ENCODE peak calls at places on chromosomes 1 and 21, in eight cellular contexts. One of them, this sample, is unnamed. For H3K4me1, the result is how much of the 10 kb centered on the place peaks cover.

GRCh38 chr1:10710489-10710888 is 86.0 kb downstream of the CASZ1 start:
- DNase-seq in transverse colon: no peak
- DNase-seq in fibroblast of lung: no peak
- DNase-seq in aorta: no peak
- DNase-seq in left lung: no peak
- DNase-seq in psoas muscle: peak
- DNase-seq in left ventricle myocardium inferior: no peak
- DNase-seq in heart right ventricle: no peak
- DNase-seq in this sample: peak

GRCh38 chr1:195275688-195276087 is 1332.6 kb downstream of the KCNT2 start:
- DNase-seq in fibroblast of lung: no peak
- DNase-seq in left lung: no peak
- DNase-seq in left ventricle myocardium inferior: no peak
- DNase-seq in heart right ventricle: no peak
- DNase-seq in transverse colon: no peak
- DNase-seq in psoas muscle: no peak
- DNase-seq in aorta: no peak
- DNase-seq in this sample: no peak

GRCh38 chr1:150320667-150320978 is 710 bp upstream of the PRPF3 start:
- DNase-seq in left lung: no peak
- DNase-seq in transverse colon: no peak
- DNase-seq in fibroblast of lung: no peak
- DNase-seq in aorta: no peak
- DNase-seq in psoas muscle: no peak
- DNase-seq in heart right ventricle: no peak
- DNase-seq in left ventricle myocardium inferior: no peak
- DNase-seq in this sample: no peak

GRCh38 chr1:212466913-212467650 is 34.4 kb downstream of the NENF start:
- DNase-seq in aorta: peak
- DNase-seq in left lung: no peak
- DNase-seq in heart right ventricle: no peak
- DNase-seq in psoas muscle: no peak
- DNase-seq in left ventricle myocardium inferior: no peak
- DNase-seq in fibroblast of lung: no peak
- DNase-seq in transverse colon: no peak
- DNase-seq in this sample: no peak

GRCh38 chr1:112713466-112714312 is 1.4 kb downstream of the PPM1J start:
- DNase-seq in fibroblast of lung: no peak
- DNase-seq in transverse colon: no peak
- DNase-seq in heart right ventricle: no peak
- DNase-seq in left lung: peak
- DNase-seq in psoas muscle: peak
- DNase-seq in left ventricle myocardium inferior: no peak
- DNase-seq in aorta: no peak
- DNase-seq in this sample: no peak

GRCh38 chr1:186838380-186839076 is 9.8 kb downstream of the PLA2G4A start:
- DNase-seq in psoas muscle: no peak
- DNase-seq in heart right ventricle: no peak
- DNase-seq in aorta: no peak
- DNase-seq in fibroblast of lung: no peak
- DNase-seq in left ventricle myocardium inferior: no peak
- DNase-seq in left lung: no peak
- DNase-seq in transverse colon: no peak
- DNase-seq in this sample: no peak

GRCh38 chr1:195664628-195665027 is 943.6 kb downstream of the KCNT2 start:
- DNase-seq in fibroblast of lung: peak
- DNase-seq in left lung: no peak
- DNase-seq in transverse colon: no peak
- DNase-seq in left ventricle myocardium inferior: no peak
- DNase-seq in psoas muscle: no peak
- DNase-seq in aorta: no peak
- DNase-seq in heart right ventricle: no peak
- DNase-seq in this sample: no peak

GRCh38 chr1:35715568-35716002 is 3.1 kb downstream of the C1orf216 start:
- DNase-seq in aorta: peak
- DNase-seq in fibroblast of lung: peak
- DNase-seq in heart right ventricle: peak
- DNase-seq in left lung: peak
- DNase-seq in left ventricle myocardium inferior: peak
- DNase-seq in psoas muscle: peak
- DNase-seq in transverse colon: peak
- DNase-seq in this sample: peak

GRCh38 chr1:245589221-245589620 is 434.4 kb downstream of the KIF26B start:
- DNase-seq in fibroblast of lung: no peak
- DNase-seq in transverse colon: no peak
- DNase-seq in left ventricle myocardium inferior: no peak
- DNase-seq in psoas muscle: no peak
- DNase-seq in aorta: no peak
- DNase-seq in left lung: no peak
- DNase-seq in heart right ventricle: no peak
- DNase-seq in this sample: no peak

GRCh38 chr21:25970254-25970930 is 200.2 kb downstream of the APP start:
- DNase-seq in psoas muscle: no peak
- DNase-seq in left lung: no peak
- DNase-seq in aorta: no peak
- DNase-seq in heart right ventricle: no peak
- DNase-seq in fibroblast of lung: no peak
- DNase-seq in left ventricle myocardium inferior: peak
- DNase-seq in transverse colon: no peak
- DNase-seq in this sample: peak

GRCh38 chr1:150061632-150062101 is 5.9 kb upstream of the VPS45 start:
- DNase-seq in fibroblast of lung: peak
- DNase-seq in left ventricle myocardium inferior: no peak
- DNase-seq in transverse colon: no peak
- DNase-seq in psoas muscle: no peak
- DNase-seq in left lung: no peak
- DNase-seq in heart right ventricle: no peak
- DNase-seq in aorta: no peak
- DNase-seq in this sample: no peak

GRCh38 chr1:227225715-227226346 is 92.5 kb downstream of the CDC42BPA start:
- DNase-seq in aorta: no peak
- DNase-seq in fibroblast of lung: peak
- DNase-seq in psoas muscle: no peak
- DNase-seq in left lung: no peak
- DNase-seq in left ventricle myocardium inferior: no peak
- DNase-seq in transverse colon: no peak
- DNase-seq in heart right ventricle: no peak
- DNase-seq in this sample: no peak

GRCh38 chr1:243507672-243508302 is 251.9 kb downstream of the SDCCAG8 start:
- DNase-seq in heart right ventricle: no peak
- DNase-seq in psoas muscle: no peak
- DNase-seq in transverse colon: no peak
- DNase-seq in left lung: no peak
- DNase-seq in aorta: no peak
- DNase-seq in left ventricle myocardium inferior: no peak
- DNase-seq in fibroblast of lung: no peak
- DNase-seq in this sample: no peak

GRCh38 chr1:210416049-210416448 is 87.3 kb downstream of the HHAT start:
- DNase-seq in fibroblast of lung: no peak
- DNase-seq in psoas muscle: no peak
- DNase-seq in left lung: no peak
- DNase-seq in heart right ventricle: no peak
- DNase-seq in transverse colon: no peak
- DNase-seq in aorta: no peak
- DNase-seq in left ventricle myocardium inferior: no peak
- DNase-seq in this sample: no peak

GRCh38 chr1:169031566-169032224 is 74.8 kb upstream of the ATP1B1 start:
- DNase-seq in left ventricle myocardium inferior: no peak
- DNase-seq in transverse colon: no peak
- DNase-seq in fibroblast of lung: peak
- DNase-seq in left lung: no peak
- DNase-seq in psoas muscle: no peak
- DNase-seq in aorta: no peak
- DNase-seq in heart right ventricle: no peak
- DNase-seq in this sample: no peak

GRCh38 chr21:14531927-14532326 is 14.2 kb downstream of the SAMSN1 start:
- DNase-seq in fibroblast of lung: no peak
- DNase-seq in psoas muscle: no peak
- DNase-seq in heart right ventricle: no peak
- DNase-seq in left lung: no peak
- DNase-seq in aorta: no peak
- DNase-seq in transverse colon: no peak
- DNase-seq in left ventricle myocardium inferior: no peak
- DNase-seq in this sample: no peak

GRCh38 chr1:29180497-29181412 is 945 bp downstream of the SRSF4 start:
- DNase-seq in heart right ventricle: no peak
- DNase-seq in left lung: peak
- DNase-seq in psoas muscle: no peak
- DNase-seq in aorta: no peak
- DNase-seq in transverse colon: no peak
- DNase-seq in fibroblast of lung: no peak
- DNase-seq in left ventricle myocardium inferior: no peak
- DNase-seq in this sample: no peak

GRCh38 chr1:95278173-95278988 is 44.4 kb downstream of the RWDD3 start:
- DNase-seq in transverse colon: no peak
- DNase-seq in heart right ventricle: no peak
- DNase-seq in psoas muscle: no peak
- DNase-seq in left ventricle myocardium inferior: no peak
- DNase-seq in fibroblast of lung: no peak
- DNase-seq in left lung: no peak
- DNase-seq in aorta: no peak
- DNase-seq in this sample: no peak

GRCh38 chr21:43727571-43728466 is 8.9 kb downstream of the PDXK start:
- DNase-seq in fibroblast of lung: no peak
- DNase-seq in psoas muscle: peak
- DNase-seq in left ventricle myocardium inferior: peak
- DNase-seq in transverse colon: no peak
- DNase-seq in left lung: peak
- DNase-seq in aorta: no peak
- DNase-seq in heart right ventricle: no peak
- DNase-seq in this sample: peak

GRCh38 chr1:228151170-228151513 is 1.4 kb downstream of the GJC2 start:
- DNase-seq in left lung: no peak
- DNase-seq in fibroblast of lung: no peak
- DNase-seq in left ventricle myocardium inferior: peak
- DNase-seq in transverse colon: peak
- DNase-seq in heart right ventricle: no peak
- DNase-seq in aorta: no peak
- DNase-seq in psoas muscle: no peak
- DNase-seq in this sample: no peak

GRCh38 chr1:159889821-159890252 is 10.1 kb downstream of the CFAP45 start:
- DNase-seq in aorta: no peak
- DNase-seq in heart right ventricle: peak
- DNase-seq in left ventricle myocardium inferior: no peak
- DNase-seq in transverse colon: no peak
- DNase-seq in left lung: peak
- DNase-seq in fibroblast of lung: peak
- DNase-seq in psoas muscle: no peak
- DNase-seq in this sample: no peak
- H3K4me3 ChIP-seq in aorta: no peak
- H3K4me3 ChIP-seq in heart right ventricle: peak
- H3K4me3 ChIP-seq in left ventricle myocardium inferior: peak
- H3K4me3 ChIP-seq in transverse colon: no peak
- H3K4me3 ChIP-seq in left lung: no peak
- H3K4me3 ChIP-seq in fibroblast of lung: no peak
- H3K4me3 ChIP-seq in psoas muscle: no peak
- H3K4me3 ChIP-seq in this sample: no peak

GRCh38 chr1:162838863-162839262 is 22.1 kb downstream of the CCDC190 start:
- DNase-seq in left lung: no peak
- DNase-seq in transverse colon: no peak
- DNase-seq in psoas muscle: no peak
- DNase-seq in aorta: no peak
- DNase-seq in heart right ventricle: no peak
- DNase-seq in fibroblast of lung: no peak
- DNase-seq in left ventricle myocardium inferior: no peak
- DNase-seq in this sample: no peak

GRCh38 chr1:162835157-162835899 is 25.6 kb downstream of the CCDC190 start:
- DNase-seq in aorta: no peak
- DNase-seq in fibroblast of lung: no peak
- DNase-seq in psoas muscle: no peak
- DNase-seq in heart right ventricle: no peak
- DNase-seq in transverse colon: no peak
- DNase-seq in left ventricle myocardium inferior: no peak
- DNase-seq in left lung: no peak
- DNase-seq in this sample: no peak

GRCh38 chr1:162844153-162844552 is 16.8 kb downstream of the CCDC190 start:
- DNase-seq in left ventricle myocardium inferior: no peak
- DNase-seq in aorta: no peak
- DNase-seq in fibroblast of lung: no peak
- DNase-seq in left lung: no peak
- DNase-seq in transverse colon: no peak
- DNase-seq in psoas muscle: no peak
- DNase-seq in heart right ventricle: no peak
- DNase-seq in this sample: no peak

GRCh38 chr1:162840256-162840839 is 20.6 kb downstream of the CCDC190 start:
- DNase-seq in heart right ventricle: no peak
- DNase-seq in left ventricle myocardium inferior: no peak
- DNase-seq in fibroblast of lung: no peak
- DNase-seq in transverse colon: no peak
- DNase-seq in psoas muscle: no peak
- DNase-seq in aorta: no peak
- DNase-seq in left lung: no peak
- DNase-seq in this sample: no peak
- H3K4me1 ChIP-seq in heart right ventricle: under half
- H3K4me1 ChIP-seq in left ventricle myocardium inferior: under half
- H3K4me1 ChIP-seq in fibroblast of lung: under half
- H3K4me1 ChIP-seq in transverse colon: under half
- H3K4me1 ChIP-seq in psoas muscle: under half
- H3K4me1 ChIP-seq in aorta: under half
- H3K4me1 ChIP-seq in left lung: under half
- H3K4me1 ChIP-seq in this sample: under half

DNA sequence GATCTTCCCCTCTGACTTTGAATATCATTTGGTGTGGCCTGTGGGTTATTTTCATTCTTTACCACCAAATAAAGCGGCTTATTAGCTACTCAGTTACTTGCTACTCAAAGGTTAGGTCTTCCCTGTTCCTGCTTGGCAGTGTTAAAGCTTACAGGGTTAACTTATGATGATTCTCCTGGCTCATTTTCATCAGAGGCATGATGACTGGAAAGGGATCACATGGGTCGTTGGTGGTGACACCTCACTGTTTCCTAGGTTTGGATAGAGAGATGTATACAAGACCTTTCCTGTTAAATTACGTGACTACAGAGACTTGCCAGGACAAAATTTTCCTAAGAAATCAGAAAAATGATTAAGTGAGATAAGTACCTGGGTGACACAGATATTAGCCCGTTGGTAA is 27.4 kb downstream of the MRPS6 start:
- DNase-seq in heart right ventricle: no peak
- DNase-seq in left lung: no peak
- DNase-seq in psoas muscle: no peak
- DNase-seq in transverse colon: no peak
- DNase-seq in left ventricle myocardium inferior: no peak
- DNase-seq in aorta: no peak
- DNase-seq in fibroblast of lung: peak
- DNase-seq in this sample: no peak
- H3K4me3 ChIP-seq in heart right ventricle: no peak
- H3K4me3 ChIP-seq in left lung: no peak
- H3K4me3 ChIP-seq in psoas muscle: no peak
- H3K4me3 ChIP-seq in transverse colon: no peak
- H3K4me3 ChIP-seq in left ventricle myocardium inferior: no peak
- H3K4me3 ChIP-seq in aorta: no peak
- H3K4me3 ChIP-seq in fibroblast of lung: no peak
- H3K4me3 ChIP-seq in this sample: no peak

DNA sequence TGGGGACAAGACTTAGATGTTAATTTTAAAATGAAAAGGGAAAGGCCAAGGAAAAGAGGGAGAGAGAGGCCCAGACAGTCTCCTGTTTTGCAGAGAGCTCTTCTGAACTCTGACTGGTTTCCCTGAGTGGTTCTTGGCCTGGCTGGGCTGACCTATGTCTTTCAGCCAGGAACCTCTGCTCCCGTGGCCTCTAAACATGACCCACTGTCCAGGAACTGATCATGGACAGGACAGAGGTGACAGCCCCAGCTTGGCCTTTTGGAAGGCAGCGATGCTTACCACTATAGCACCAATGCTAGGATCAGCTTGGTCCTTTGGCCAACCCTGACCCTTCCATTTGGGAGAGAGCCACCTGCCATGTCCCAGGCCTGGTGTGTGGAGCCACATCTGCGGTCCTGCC is 55.2 kb downstream of the PRDM16 start:
- DNase-seq in fibroblast of lung: no peak
- DNase-seq in left ventricle myocardium inferior: no peak
- DNase-seq in transverse colon: no peak
- DNase-seq in heart right ventricle: no peak
- DNase-seq in left lung: no peak
- DNase-seq in aorta: no peak
- DNase-seq in psoas muscle: no peak
- DNase-seq in this sample: no peak
- H3K4me1 ChIP-seq in fibroblast of lung: under half
- H3K4me1 ChIP-seq in left ventricle myocardium inferior: half or more
- H3K4me1 ChIP-seq in transverse colon: under half
- H3K4me1 ChIP-seq in heart right ventricle: half or more
- H3K4me1 ChIP-seq in left lung: under half
- H3K4me1 ChIP-seq in aorta: under half
- H3K4me1 ChIP-seq in psoas muscle: under half
- H3K4me1 ChIP-seq in this sample: under half